ENCODE peak calls at places on chromosomes 12 and 14, in nine cellular contexts. D, N, A, B, I, G, C, E and F are unnamed samples.

GRCh38 chr12:2961705-2962104 is 2.5 kb downstream of the TEAD4 start:
- DNase-seq in D (no peak), N (no peak), A (no peak), B (no peak), I (no peak), G (no peak), C (no peak), E (no peak), F (no peak)

GRCh38 chr14:68955164-68955921 is 23.8 kb downstream of the ACTN1 start:
- DNase-seq in D (peak), N (no peak), A (no peak), B (no peak), I (no peak), G (no peak), C (no peak), E (no peak), F (no peak)

GRCh38 chr12:89882051-89882450 is 173.4 kb upstream of the ATP2B1 start:
- DNase-seq in D (no peak), N (no peak), A (no peak), B (peak), I (no peak), G (no peak), C (no peak), E (peak), F (no peak)

GRCh38 chr12:2113501-2113912 is 60.7 kb downstream of the CACNA1C start:
- DNase-seq in D (peak), N (no peak), A (no peak), B (no peak), I (no peak), G (no peak), C (no peak), E (no peak), F (no peak)

GRCh38 chr14:65230287-65230728 is 128.0 kb upstream of the MAX start:
- DNase-seq in D (peak), N (peak), A (no peak), B (no peak), I (no peak), G (peak), C (peak), E (no peak), F (no peak)

GRCh38 chr14:50871223-50871622 is 630 bp upstream of the ABHD12B start:
- DNase-seq in D (no peak), N (no peak), A (no peak), B (no peak), I (no peak), G (no peak), C (no peak), E (no peak), F (no peak)

GRCh38 chr14:60977848-60978247 is 3.0 kb downstream of the TRMT5 start:
- DNase-seq in D (no peak), N (peak), A (no peak), B (no peak), I (no peak), G (no peak), C (peak), E (no peak), F (no peak)

GRCh38 chr14:94288610-94289465 is 4.2 kb downstream of the SERPINA10 start:
- DNase-seq in D (no peak), N (no peak), A (no peak), B (no peak), I (no peak), G (no peak), C (no peak), E (no peak), F (no peak)

GRCh38 chr12:79886917-79887519 is 47.9 kb downstream of the PPP1R12A start:
- DNase-seq in D (no peak), N (no peak), A (no peak), B (peak), I (no peak), G (peak), C (peak), E (peak), F (peak)

GRCh38 chr12:117686911-117687377 is 281.8 kb downstream of the KSR2 start:
- DNase-seq in D (no peak), N (peak), A (no peak), B (peak), I (no peak), G (no peak), C (peak), E (no peak), F (no peak)

GRCh38 chr12:31832740-31833540 is 104.1 kb upstream of the AMN1 start:
- DNase-seq in D (no peak), N (no peak), A (no peak), B (no peak), I (no peak), G (no peak), C (no peak), E (no peak), F (peak)

GRCh38 chr14:34843011-34843554 is 32.1 kb downstream of the BAZ1A start:
- DNase-seq in D (no peak), N (no peak), A (no peak), B (peak), I (no peak), G (peak), C (no peak), E (no peak), F (no peak)

GRCh38 chr12:106645465-106646330 is 62.9 kb downstream of the RFX4 start:
- DNase-seq in D (no peak), N (no peak), A (no peak), B (no peak), I (no peak), G (no peak), C (no peak), E (no peak), F (no peak)

GRCh38 chr12:22979854-22980253 is 354.9 kb downstream of the ETNK1 start:
- DNase-seq in D (no peak), N (no peak), A (no peak), B (peak), I (no peak), G (no peak), C (no peak), E (no peak), F (no peak)

GRCh38 chr12:24815087-24815423 is 133.8 kb downstream of the BCAT1 start:
- DNase-seq in D (no peak), N (no peak), A (no peak), B (no peak), I (no peak), G (no peak), C (no peak), E (no peak), F (no peak)

GRCh38 chr12:46774011-46774633 is 51.7 kb downstream of the SLC38A4 start:
- DNase-seq in D (no peak), N (no peak), A (no peak), B (peak), I (no peak), G (no peak), C (no peak), E (no peak), F (no peak)

GRCh38 chr12:124621296-124621660 is 53.9 kb upstream of the NCOR2 start:
- DNase-seq in D (peak), N (no peak), A (peak), B (no peak), I (no peak), G (no peak), C (no peak), E (no peak), F (no peak)